ENCODE peak calls at places on chromosome 11, in five cellular contexts. J, B, L, W and D are unnamed samples. For H3K9me3, the result is how much of the 10 kb centered on the place peaks cover.

GRCh38 chr11:79069504-79069903 is 371.3 kb downstream of the TENM4 start:
- DNase-seq in J (no peak), B (no peak), L (no peak), W (no peak), D (no peak)

GRCh38 chr11:7520011-7520942 is 6.5 kb downstream of the PPFIBP2 start:
- DNase-seq in J (no peak), B (peak), L (no peak), W (no peak), D (no peak)

GRCh38 chr11:58576792-58577440 is 1.3 kb upstream of the LPXN start:
- DNase-seq in J (no peak), B (no peak), L (peak), W (peak), D (peak)

GRCh38 chr11:30282289-30282631 is 40.6 kb upstream of the ARL14EP start:
- DNase-seq in J (no peak), B (peak), L (no peak), W (no peak), D (no peak)

GRCh38 chr11:8794677-8795103 is 112.1 kb downstream of the RPL27A start:
- DNase-seq in J (no peak), B (no peak), L (peak), W (peak), D (no peak)

GRCh38 chr11:14423633-14424032 is 64.7 kb upstream of the RRAS2 start:
- DNase-seq in J (no peak), B (no peak), L (peak), W (no peak), D (peak)

GRCh38 chr11:75800728-75801361 is 14.2 kb upstream of the UVRAG start:
- DNase-seq in J (no peak), B (no peak), L (no peak), W (no peak), D (no peak)

GRCh38 chr11:44032304-44033085 is 15.3 kb upstream of the ACCSL start:
- DNase-seq in J (no peak), B (no peak), L (no peak), W (no peak), D (no peak)

GRCh38 chr11:441418-442274 is at the start of gene ANO9:
- DNase-seq in J (no peak), B (no peak), L (peak), W (peak), D (no peak)

GRCh38 chr11:114348200-114349191 is 51.8 kb downstream of the C11orf71 start:
- DNase-seq in J (no peak), B (no peak), L (peak), W (peak), D (peak)

GRCh38 chr11:42901084-42901483 is 410.7 kb upstream of the API5 start:
- DNase-seq in J (no peak), B (no peak), L (no peak), W (no peak), D (no peak)

GRCh38 chr11:95849087-95849825 is 59.0 kb downstream of the CEP57 start:
- DNase-seq in J (peak), B (no peak), L (peak), W (peak), D (peak)

GRCh38 chr11:127470485-127470884 is 469.9 kb upstream of the KIRREL3 start:
- DNase-seq in J (no peak), B (no peak), L (no peak), W (no peak), D (peak)

GRCh38 chr11:60972182-60973030 is 926 bp downstream of the CD6 start:
- DNase-seq in J (no peak), B (no peak), L (no peak), W (no peak), D (no peak)

GRCh38 chr11:134730096-134730495 is 318.1 kb upstream of the B3GAT1 start:
- DNase-seq in J (no peak), B (no peak), L (no peak), W (no peak), D (no peak)

GRCh38 chr11:129308241-129308865 is 67.3 kb upstream of the BARX2 start:
- DNase-seq in J (no peak), B (no peak), L (no peak), W (no peak), D (no peak)

GRCh38 chr11:102564110-102564509 is 33.6 kb upstream of the MMP7 start:
- DNase-seq in J (peak), B (no peak), L (peak), W (peak), D (peak)

GRCh38 chr11:128574576-128575011 is 12.8 kb downstream of the ETS1 start:
- DNase-seq in J (no peak), B (no peak), L (no peak), W (no peak), D (peak)

GRCh38 chr11:65418681-65419459 is 3.7 kb upstream of the NEAT1 start:
- DNase-seq in J (peak), B (peak), L (peak), W (peak), D (peak)

GRCh38 chr11:92948116-92948515 is 21.3 kb upstream of the MTNR1B start:
- DNase-seq in J (peak), B (no peak), L (peak), W (no peak), D (no peak)

GRCh38 chr11:47061429-47062178 is 115.1 kb downstream of the ARFGAP2 start:
- DNase-seq in J (no peak), B (no peak), L (no peak), W (no peak), D (no peak)

GRCh38 chr11:63920870-63921417 is 4.0 kb upstream of the RCOR2 start:
- DNase-seq in J (no peak), B (no peak), L (no peak), W (peak), D (no peak)

GRCh38 chr11:9525116-9525515 is 48.4 kb upstream of the WEE1 start:
- DNase-seq in J (no peak), B (no peak), L (no peak), W (no peak), D (no peak)

GRCh38 chr11:116882386-116882785 is 45.0 kb upstream of the APOA1 start:
- DNase-seq in J (no peak), B (no peak), L (no peak), W (no peak), D (no peak)

GRCh38 chr11:100560606-100561005 is 126.5 kb upstream of the ARHGAP42 start:
- DNase-seq in J (no peak), B (no peak), L (no peak), W (no peak), D (no peak)

GRCh38 chr11:12885717-12886226 is 123.3 kb upstream of the RASSF10 start:
- DNase-seq in J (no peak), B (no peak), L (no peak), W (no peak), D (no peak)

DNA sequence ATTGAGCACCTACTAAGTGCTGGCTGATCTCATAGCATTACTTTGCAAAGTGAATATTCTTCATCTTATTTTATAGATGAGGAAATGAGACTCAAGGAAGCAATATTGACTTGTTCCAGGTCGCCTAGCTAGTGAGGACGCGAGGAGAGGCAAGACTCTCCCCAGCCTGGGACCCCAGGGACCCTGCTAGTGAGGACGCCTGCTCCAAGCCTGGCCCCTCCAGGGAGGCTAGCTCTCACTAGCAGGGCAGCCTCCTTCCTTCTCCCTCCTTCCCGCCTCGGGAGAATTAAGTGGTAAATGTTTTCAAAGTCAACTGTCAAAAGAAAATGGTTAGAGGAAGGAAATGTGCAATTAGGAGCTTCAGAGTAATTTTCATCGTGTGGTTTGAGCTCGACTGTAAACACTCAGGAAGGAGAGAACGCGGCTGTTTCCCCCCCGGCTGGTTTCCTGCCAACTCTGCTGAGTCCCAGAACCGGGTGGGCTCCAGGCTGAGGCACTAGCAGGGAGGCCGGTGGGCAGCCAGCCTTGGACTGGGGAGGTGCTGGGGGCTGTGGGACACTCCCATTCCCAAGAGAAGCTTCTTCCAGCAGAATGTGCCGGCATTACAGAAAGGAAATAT is 17.9 kb downstream of the MYEOV start:
- DNase-seq in J (no peak), B (no peak), L (no peak), W (no peak), D (peak)
- H3K4me3 ChIP-seq in J (no peak), B (no peak), L (no peak), W (no peak), D (no peak)

DNA sequence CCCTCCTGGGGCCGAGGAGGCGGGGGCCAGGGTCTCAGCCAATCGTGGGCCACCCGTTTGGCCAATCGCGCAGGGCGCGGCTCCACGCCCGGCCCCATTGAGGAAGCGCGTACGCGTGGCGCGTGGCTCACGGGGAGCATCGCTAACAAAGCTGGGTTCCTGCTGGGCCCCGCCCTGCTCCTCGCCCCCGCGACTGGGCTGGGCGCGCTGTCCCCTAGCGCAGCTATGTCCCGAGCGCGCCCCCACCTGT is 614 bp upstream of the ASCL2 start:
- DNase-seq in J (no peak), B (no peak), L (no peak), W (no peak), D (no peak)
- TF ChIP-seq MYC in J (no peak), B (no peak), L (no peak), W (no peak), D (no peak)

GRCh38 chr11:126466288-126467045 is 111.0 kb downstream of the ST3GAL4 start:
- DNase-seq in J (no peak), B (no peak), L (no peak), W (no peak), D (no peak)

GRCh38 chr11:126467046-126467370 is 111.5 kb downstream of the ST3GAL4 start:
- DNase-seq in J (no peak), B (no peak), L (no peak), W (no peak), D (no peak)

GRCh38 chr11:126467471-126467870 is 112.0 kb downstream of the ST3GAL4 start:
- DNase-seq in J (no peak), B (no peak), L (no peak), W (no peak), D (no peak)

GRCh38 chr11:126469308-126469707 is 113.8 kb downstream of the ST3GAL4 start:
- DNase-seq in J (no peak), B (no peak), L (no peak), W (no peak), D (no peak)

DNA sequence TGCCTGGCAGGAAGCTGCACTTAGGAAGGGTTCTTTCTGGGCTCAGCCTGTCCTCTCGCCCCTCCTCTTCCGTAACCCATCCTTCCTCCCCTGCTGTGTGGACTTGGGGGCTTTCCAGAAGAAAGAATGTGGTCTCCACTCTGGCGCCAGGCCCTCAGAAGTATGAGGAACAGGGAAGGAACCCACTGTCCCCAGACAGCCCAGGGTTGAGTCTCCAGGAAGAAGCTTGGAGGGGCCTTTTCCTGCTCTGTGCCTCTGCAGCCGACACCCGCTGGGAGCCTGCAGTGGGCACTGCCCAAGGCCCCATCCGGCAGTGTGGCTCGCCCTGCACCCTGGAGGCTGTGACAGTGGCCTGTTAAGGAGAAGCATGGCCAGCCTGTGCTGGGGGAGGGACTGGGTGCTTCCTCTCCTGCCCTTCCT is 112.6 kb downstream of the ST3GAL4 start:
- DNase-seq in J (no peak), B (no peak), L (no peak), W (no peak), D (no peak)
- H3K9me3 ChIP-seq in J (under half), B (under half), L (under half), W (under half), D (under half)

GRCh38 chr11:10898003-10898762 is 40.3 kb upstream of the ZBED5 start:
- DNase-seq in J (no peak), B (no peak), L (no peak), W (no peak), D (no peak)
- H3K4me3 ChIP-seq in J (no peak), B (no peak), L (no peak), W (peak), D (no peak)

DNA sequence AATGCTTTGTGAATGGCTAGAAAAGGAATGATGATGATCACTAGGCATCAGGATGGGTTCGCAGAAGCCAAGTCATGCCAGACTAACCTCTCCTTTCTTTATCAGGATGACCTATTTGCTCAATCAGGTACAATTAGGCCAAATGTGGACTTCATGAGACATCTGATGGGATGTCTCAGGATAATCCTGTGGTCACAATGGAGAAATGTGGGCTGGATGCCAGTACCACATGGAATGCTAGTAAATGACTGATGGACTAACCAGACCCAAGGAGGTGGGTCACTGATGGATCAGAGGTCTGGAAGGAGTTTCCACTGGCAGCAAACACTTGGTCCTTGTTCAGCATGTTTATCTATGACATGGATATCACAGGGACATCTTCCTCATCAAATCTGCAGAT is 94.8 kb upstream of the PHOX2A start:
- DNase-seq in J (no peak), B (no peak), L (no peak), W (no peak), D (no peak)
- TF ChIP-seq MYC in J (no peak), B (no peak), L (no peak), W (no peak), D (no peak)

DNA sequence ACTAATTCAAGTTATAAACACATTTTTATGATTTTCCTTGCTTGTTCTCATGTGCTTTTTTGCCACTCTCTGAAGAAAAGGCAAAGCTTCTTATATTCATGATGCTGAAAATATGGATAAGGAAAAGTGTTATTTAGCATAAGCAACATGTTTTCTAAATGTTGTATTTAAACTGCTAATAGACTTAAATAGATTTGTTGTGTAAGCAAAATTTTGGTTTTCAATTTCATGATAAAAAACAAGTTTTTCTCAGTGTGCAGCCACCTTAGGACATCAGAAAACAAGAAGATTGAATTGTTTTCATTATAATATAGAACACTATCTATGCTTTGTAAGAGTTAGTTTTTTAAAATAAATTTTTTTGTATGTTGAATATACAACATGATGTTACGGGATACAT is 2.3 kb downstream of the OR4A16 start:
- DNase-seq in J (no peak), B (no peak), L (no peak), W (no peak), D (no peak)
- H3K9me3 ChIP-seq in J (under half), B (under half), L (half or more), W (under half), D (under half)

DNA sequence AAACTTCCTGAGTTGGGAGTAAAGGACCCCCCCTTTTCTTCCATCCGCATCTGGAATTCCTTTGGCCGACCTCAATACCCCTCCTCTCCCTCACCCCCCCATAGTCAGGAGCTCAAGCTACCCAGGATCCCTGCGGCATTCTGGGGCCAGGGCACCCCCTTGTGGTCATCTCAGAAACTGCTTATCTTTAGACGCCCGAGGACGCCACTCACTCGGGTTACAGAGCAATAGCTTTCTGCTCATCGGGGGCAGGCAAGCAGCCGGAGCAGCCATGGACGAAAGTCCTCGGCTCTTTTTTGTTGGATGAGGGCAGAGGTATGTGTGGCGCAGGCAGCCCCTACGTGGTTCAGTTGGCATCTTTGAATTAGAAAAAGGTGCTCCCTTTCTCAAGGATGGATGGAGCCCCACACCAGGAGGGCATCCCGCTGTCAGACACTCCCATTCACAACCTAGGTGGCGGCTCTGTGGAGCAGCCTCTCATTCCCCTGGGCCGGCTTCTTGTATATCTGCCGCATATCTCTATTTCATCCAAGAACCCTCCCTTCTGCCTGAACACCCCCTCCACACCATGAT is 2.3 kb downstream of the C1QTNF5 start:
- DNase-seq in J (peak), B (no peak), L (peak), W (peak), D (peak)
- H3K4me3 ChIP-seq in J (no peak), B (no peak), L (no peak), W (no peak), D (peak)

GRCh38 chr11:90133560-90134145 is 810 bp upstream of the NAALAD2 start:
- DNase-seq in J (no peak), B (no peak), L (peak), W (no peak), D (no peak)
- TF ChIP-seq MYC in J (no peak), B (no peak), L (no peak), W (no peak), D (no peak)